ENCODE peak calls at places on chromosomes 12 and 14, in seven cellular contexts. Z is dorsolateral prefrontal cortex; G is posterior cingulate gyrus; J is HuH-7.5; F is activated naive CD8-positive, alpha-beta T cell treated with anti-CD3 and anti-CD28 coated beads, Interleukin-2, amount 10 ng/mL, durations not matched to agents 7 days and 5 days; V is bronchial epithelial cell; A is stimulated activated CD4-positive, alpha-beta T cell treated with anti-CD3 and anti-CD28 coated beads, TNF-alpha, amount 100 ng/mL, for 24 hours. P is an unnamed sample.

GRCh38 chr12:46858368-46858767 is 32.6 kb upstream of the SLC38A4 start:
- DNase-seq in Z (no peak), G (no peak), J (no peak), F (no peak), V (no peak), A (no peak), P (no peak)

GRCh38 chr12:49552899-49553298 is 14.1 kb downstream of the KCNH3 start:
- DNase-seq in Z (no peak), G (no peak), J (no peak), F (no peak), V (no peak), A (no peak), P (no peak)

GRCh38 chr12:1020389-1020788 is 29.4 kb downstream of the ERC1 start:
- DNase-seq in Z (no peak), G (no peak), J (no peak), F (no peak), V (no peak), A (no peak), P (no peak)

GRCh38 chr14:90574640-90575131 is 177.9 kb downstream of the CALM1 start:
- DNase-seq in Z (no peak), G (no peak), J (no peak), F (no peak), V (no peak), A (no peak), P (no peak)

GRCh38 chr14:54529811-54530210 is 20.1 kb downstream of the CGRRF1 start:
- DNase-seq in Z (no peak), G (no peak), J (no peak), F (no peak), V (peak; percentile 58), A (no peak), P (peak; percentile 62)

GRCh38 chr12:70290126-70290525 is 46.9 kb downstream of the CNOT2 start:
- DNase-seq in Z (no peak), G (no peak), J (no peak), F (no peak), V (no peak), A (no peak), P (no peak)

GRCh38 chr12:58794859-58795258 is 125.4 kb downstream of the LRIG3 start:
- DNase-seq in Z (no peak), G (no peak), J (no peak), F (no peak), V (no peak), A (no peak), P (no peak)

GRCh38 chr12:100375023-100375737 is 18.3 kb downstream of the SLC17A8 start:
- DNase-seq in Z (peak; percentile 77), G (peak; percentile 73), J (no peak), F (no peak), V (no peak), A (no peak), P (no peak)

GRCh38 chr14:24712909-24713308 is 78.9 kb upstream of the GZMB start:
- DNase-seq in Z (no peak), G (no peak), J (no peak), F (no peak), V (no peak), A (no peak), P (no peak)

GRCh38 chr14:94764573-94764972 is 5.3 kb downstream of the GSC start:
- DNase-seq in Z (no peak), G (no peak), J (no peak), F (no peak), V (no peak), A (no peak), P (no peak)

GRCh38 chr14:69547701-69548348 is 26.8 kb downstream of the CCDC177 start:
- DNase-seq in Z (peak; percentile 51), G (peak; percentile 57), J (no peak), F (peak; percentile 66), V (no peak), A (peak; percentile 31), P (no peak)

GRCh38 chr14:79325557-79325956 is 885.7 kb downstream of the DIO2 start:
- DNase-seq in Z (no peak), G (no peak), J (no peak), F (no peak), V (no peak), A (no peak), P (no peak)

GRCh38 chr14:23299558-23299957 is 3.1 kb downstream of the PPP1R3E start:
- DNase-seq in Z (no peak), G (no peak), J (no peak), F (no peak), V (peak; percentile 76), A (no peak), P (peak; percentile 81)

GRCh38 chr12:40911676-40912075 is 219.4 kb downstream of the CNTN1 start:
- DNase-seq in Z (no peak), G (no peak), J (no peak), F (no peak), V (peak; percentile 75), A (no peak), P (peak; percentile 74)

GRCh38 chr14:87628129-87628528 is 364.9 kb downstream of the GALC start:
- DNase-seq in Z (no peak), G (no peak), J (no peak), F (no peak), V (no peak), A (no peak), P (no peak)

GRCh38 chr12:2531371-2531770 is 263.4 kb upstream of the FKBP4 start:
- DNase-seq in Z (no peak), G (no peak), J (no peak), F (no peak), V (no peak), A (no peak), P (no peak)

GRCh38 chr14:79057333-79057732 is 887.2 kb downstream of the NRXN3 start:
- DNase-seq in Z (no peak), G (no peak), J (no peak), F (no peak), V (no peak), A (no peak), P (no peak)

GRCh38 chr12:3040663-3041544 is 36.3 kb upstream of the TSPAN9 start:
- DNase-seq in Z (no peak), G (no peak), J (no peak), F (no peak), V (no peak), A (no peak), P (no peak)

GRCh38 chr14:29144598-29144997 is 378.0 kb downstream of the FOXG1 start:
- DNase-seq in Z (no peak), G (no peak), J (no peak), F (no peak), V (peak; percentile 35), A (no peak), P (peak; percentile 16)

GRCh38 chr12:112908548-112908947 is 1.8 kb downstream of the OAS1 start:
- DNase-seq in Z (no peak), G (no peak), J (no peak), F (no peak), V (no peak), A (no peak), P (no peak)

GRCh38 chr12:126891789-126892188 is 1375.2 kb upstream of the TMEM132C start:
- DNase-seq in Z (no peak), G (no peak), J (no peak), F (no peak), V (no peak), A (no peak), P (no peak)

GRCh38 chr14:92646952-92647461 is 101.4 kb downstream of the LGMN start:
- DNase-seq in Z (no peak), G (no peak), J (no peak), F (no peak), V (no peak), A (no peak), P (no peak)

P was measured in epithelial cell of esophagus.